ENCODE peak calls at places on chromosomes 3 and 15, in six cellular contexts. N, S, Y, H, U and X are unnamed samples.

GRCh38 chr15:99474981-99475753 is 90.6 kb upstream of the MEF2A start:
- DNase-seq in N (no peak), Y (no peak), U (no peak), S (no peak), H (no peak), X (no peak)

GRCh38 chr3:43345246-43345645 is 58.9 kb downstream of the SNRK start:
- DNase-seq in Y (no peak), N (no peak), U (no peak), S (no peak), H (no peak), X (no peak)

GRCh38 chr15:83605595-83605994 is 48.3 kb upstream of the ADAMTSL3 start:
- DNase-seq in U (no peak), H (no peak), Y (no peak), S (no peak), N (no peak), X (no peak)

GRCh38 chr15:58432421-58432820 is 630 bp downstream of the LIPC start:
- DNase-seq in S (no peak), H (no peak), N (no peak), U (no peak), Y (peak), X (no peak)

GRCh38 chr15:84620626-84621025 is 19.8 kb downstream of the ZSCAN2 start:
- DNase-seq in U (no peak), N (no peak), H (no peak), Y (no peak), S (no peak), X (no peak)

GRCh38 chr15:40328176-40328575 is 4.7 kb downstream of the INAFM2 start:
- DNase-seq in S (no peak), U (no peak), N (no peak), Y (no peak), H (no peak), X (no peak)

GRCh38 chr15:88701561-88702095 is 62.8 kb downstream of the ISG20 start:
- DNase-seq in S (no peak), N (no peak), H (no peak), Y (no peak), U (no peak), X (no peak)

GRCh38 chr3:196694941-196695848 is 16.9 kb downstream of the CEP19 start:
- DNase-seq in Y (no peak), N (no peak), U (no peak), S (no peak), H (no peak), X (no peak)

GRCh38 chr3:107753494-107753893 is 230.7 kb downstream of the BBX start:
- DNase-seq in Y (peak), U (peak), S (no peak), H (no peak), N (peak), X (peak)

GRCh38 chr3:108862865-108863798 is 40.5 kb downstream of the TRAT1 start:
- DNase-seq in H (no peak), U (peak), N (no peak), S (no peak), Y (peak), X (no peak)

GRCh38 chr3:29335438-29335837 is 54.6 kb downstream of the RBMS3 start:
- DNase-seq in Y (peak), N (peak), S (peak), H (peak), U (peak), X (no peak)

GRCh38 chr3:80688814-80689213 is 921.0 kb upstream of the ROBO1 start:
- DNase-seq in S (no peak), U (peak), H (no peak), N (no peak), Y (peak), X (no peak)

GRCh38 chr3:170499562-170500156 is 81.0 kb downstream of the CLDN11 start:
- DNase-seq in N (no peak), H (no peak), U (peak), Y (peak), S (no peak), X (no peak)

GRCh38 chr15:98530570-98530969 is 117.8 kb upstream of the IGF1R start:
- DNase-seq in S (no peak), Y (no peak), H (no peak), U (no peak), N (no peak), X (no peak)

GRCh38 chr3:136984837-136985236 is 27.1 kb downstream of the IL20RB start:
- DNase-seq in S (no peak), Y (peak), N (no peak), U (peak), H (no peak), X (no peak)

GRCh38 chr15:101510212-101511197 is 21.0 kb upstream of the PCSK6 start:
- DNase-seq in N (no peak), H (no peak), Y (no peak), U (no peak), S (no peak), X (no peak)

GRCh38 chr3:171157286-171157685 is 130.8 kb upstream of the SLC2A2 start:
- DNase-seq in U (no peak), Y (no peak), N (peak), S (no peak), H (no peak), X (peak)

GRCh38 chr3:134373942-134374790 is at the start of gene AMOTL2:
- DNase-seq in Y (peak), N (peak), H (peak), U (peak), S (peak), X (peak)

GRCh38 chr3:39910828-39911464 is 101.5 kb downstream of the MYRIP start:
- DNase-seq in U (no peak), Y (peak), H (no peak), N (no peak), S (no peak), X (no peak)

GRCh38 chr3:37688756-37689155 is 172.9 kb upstream of the CTDSPL start:
- DNase-seq in H (no peak), U (no peak), S (no peak), Y (no peak), N (no peak), X (no peak)

GRCh38 chr3:40532252-40532651 is 7.5 kb downstream of the ZNF621 start:
- DNase-seq in Y (peak), S (no peak), N (no peak), U (no peak), H (no peak), X (no peak)

GRCh38 chr3:71060536-71060935 is 523.0 kb downstream of the FOXP1 start:
- DNase-seq in H (no peak), S (no peak), N (no peak), U (no peak), Y (no peak), X (no peak)

GRCh38 chr3:156579427-156579851 is 24.5 kb upstream of the SSR3 start:
- DNase-seq in S (no peak), U (no peak), H (no peak), N (no peak), Y (no peak), X (no peak)

GRCh38 chr3:7382293-7383033 is 521.5 kb downstream of the GRM7 start:
- DNase-seq in Y (no peak), U (no peak), N (no peak), S (no peak), H (no peak), X (no peak)

GRCh38 chr3:194072097-194072428 is 63.9 kb upstream of the HES1 start:
- DNase-seq in S (no peak), Y (no peak), U (no peak), N (no peak), H (no peak), X (no peak)
- H3K27ac ChIP-seq in S (no peak), Y (no peak), U (peak), N (no peak), H (no peak), X (no peak)

GRCh38 chr3:88267847-88268246 is 118.1 kb downstream of the C3orf38 start:
- DNase-seq in Y (no peak), U (no peak), S (no peak), N (no peak), H (no peak), X (no peak)
- H3K27ac ChIP-seq in Y (no peak), U (no peak), S (no peak), N (no peak), H (no peak), X (no peak)

DNA sequence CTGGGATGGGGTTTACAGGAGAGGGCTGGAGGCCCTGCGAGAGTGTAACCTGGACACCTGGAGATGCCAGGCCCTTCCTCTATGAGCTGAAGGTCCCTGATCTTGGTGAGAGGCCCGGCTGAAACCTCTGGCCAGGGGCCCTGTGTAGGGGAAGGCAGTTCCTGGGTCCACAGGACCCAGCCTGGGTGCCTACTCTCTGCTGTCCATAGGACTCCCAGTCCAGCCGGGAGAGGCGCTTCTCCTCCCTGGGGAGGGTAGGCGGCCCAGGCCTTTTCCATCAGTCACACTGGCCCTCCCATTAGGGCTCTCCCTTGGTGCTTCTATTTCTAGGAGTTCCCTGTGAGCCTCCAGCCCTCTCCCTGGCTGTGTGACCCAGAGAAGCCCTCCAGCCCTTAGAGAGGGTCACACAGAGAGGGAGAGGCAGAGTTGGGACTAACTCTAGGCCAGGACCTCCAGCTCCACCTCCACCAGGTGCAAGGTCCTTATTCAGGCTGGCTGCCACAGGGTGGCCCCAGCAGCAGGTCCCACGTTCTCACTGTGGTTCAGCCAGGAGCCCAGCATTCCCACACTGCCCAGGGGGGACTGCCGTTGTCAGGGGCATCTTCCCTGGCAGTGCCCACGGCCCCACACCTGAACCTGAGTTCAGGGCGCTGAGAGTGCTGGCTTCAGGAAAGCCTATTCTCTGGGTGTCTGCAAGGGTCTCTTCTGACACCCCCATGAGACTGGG is 146.8 kb downstream of the SMAD6 start:
- DNase-seq in Y (no peak), S (no peak), H (peak), U (no peak), N (no peak), X (no peak)
- H3K27ac ChIP-seq in Y (no peak), S (no peak), H (peak), U (no peak), N (no peak), X (no peak)

GRCh38 chr3:138113309-138113708 is 2.1 kb downstream of the DZIP1L start:
- DNase-seq in N (no peak), S (no peak), Y (peak), H (no peak), U (no peak), X (no peak)
- H3K27ac ChIP-seq in N (no peak), S (no peak), Y (peak), H (peak), U (no peak), X (no peak)